ENCODE peak calls at places on chromosomes 12 and 14, in seven cellular contexts. J, T, R, B, D, L and X are unnamed samples.

GRCh38 chr14:99199854-99200653 is 71.9 kb downstream of the BCL11B start:
- DNase-seq in D (peak), T (no peak), B (no peak), L (no peak), R (no peak), J (no peak), X (no peak)

GRCh38 chr12:106302401-106303201 is at the start of gene TCP11L2:
- DNase-seq in D (peak), T (peak), J (peak), L (peak), R (peak), B (peak), X (no peak)

GRCh38 chr12:55049676-55050075 is 29.9 kb downstream of the NEUROD4 start:
- DNase-seq in J (no peak), R (no peak), D (no peak), L (no peak), B (no peak), T (no peak), X (no peak)

GRCh38 chr14:53152627-53152908 is 555 bp downstream of the DDHD1 start:
- DNase-seq in D (no peak), L (no peak), B (no peak), J (no peak), T (no peak), R (no peak), X (no peak)

GRCh38 chr12:105067511-105068031 is 16.7 kb downstream of the ALDH1L2 start:
- DNase-seq in R (no peak), T (no peak), J (peak), L (no peak), B (peak), D (no peak), X (no peak)

GRCh38 chr12:3771853-3772252 is 18.9 kb upstream of the CRACR2A start:
- DNase-seq in L (no peak), R (no peak), J (no peak), T (no peak), D (no peak), B (no peak), X (no peak)

GRCh38 chr12:131287938-131288797 is 334.5 kb downstream of the ADGRD1 start:
- DNase-seq in L (no peak), B (no peak), D (no peak), R (no peak), J (no peak), T (no peak), X (no peak)

GRCh38 chr12:6426882-6427671 is 17.7 kb upstream of the CD27 start:
- DNase-seq in D (no peak), L (peak), B (no peak), R (peak), T (peak), J (no peak), X (peak)

GRCh38 chr14:54737132-54737711 is 165.4 kb downstream of the GCH1 start:
- DNase-seq in B (peak), L (no peak), R (no peak), J (peak), T (peak), D (no peak), X (peak)

GRCh38 chr12:321606-322326 is 59.1 kb upstream of the SLC6A13 start:
- DNase-seq in B (peak), D (peak), L (no peak), J (no peak), T (no peak), R (peak), X (no peak)

GRCh38 chr14:81565441-81566290 is 32.0 kb upstream of the SEL1L start:
- DNase-seq in B (no peak), D (peak), J (no peak), T (no peak), L (no peak), R (peak), X (no peak)

GRCh38 chr12:115210533-115211252 is 526.7 kb upstream of the TBX3 start:
- DNase-seq in B (no peak), J (no peak), R (no peak), T (no peak), L (no peak), D (no peak), X (no peak)

GRCh38 chr14:71361335-71361734 is 454.1 kb downstream of the PCNX1 start:
- DNase-seq in B (peak), T (peak), R (no peak), L (no peak), J (peak), D (no peak), X (no peak)

GRCh38 chr12:124461241-124461673 is 106.2 kb downstream of the NCOR2 start:
- DNase-seq in R (no peak), B (no peak), J (no peak), D (no peak), T (no peak), L (no peak), X (no peak)

GRCh38 chr14:57725399-57726077 is 140.4 kb downstream of the SLC35F4 start:
- DNase-seq in B (peak), J (peak), T (peak), D (no peak), L (no peak), R (no peak), X (peak)

GRCh38 chr14:55115433-55115832 is 13.6 kb upstream of the LGALS3 start:
- DNase-seq in T (no peak), L (no peak), R (no peak), B (no peak), D (no peak), J (no peak), X (no peak)

GRCh38 chr12:70240677-70241076 is 2.6 kb upstream of the CNOT2 start:
- DNase-seq in D (no peak), J (no peak), L (no peak), R (no peak), T (no peak), B (no peak), X (no peak)

GRCh38 chr14:90620540-90621204 is 195.6 kb downstream of the TTC7B start:
- DNase-seq in D (no peak), L (no peak), T (no peak), R (no peak), B (no peak), J (no peak), X (no peak)

GRCh38 chr14:80770114-80770917 is 171.2 kb downstream of the CEP128 start:
- DNase-seq in B (peak), R (no peak), D (no peak), J (no peak), T (no peak), L (no peak), X (no peak)

GRCh38 chr12:62135553-62136200 is 124.5 kb upstream of the USP15 start:
- DNase-seq in T (no peak), B (no peak), R (no peak), D (no peak), L (no peak), J (no peak), X (no peak)

GRCh38 chr14:53509845-53510244 is 356.7 kb upstream of the DDHD1 start:
- DNase-seq in T (no peak), D (no peak), R (no peak), J (no peak), B (no peak), L (no peak), X (no peak)

GRCh38 chr12:58378038-58378437 is 436.7 kb downstream of the ATP23 start:
- DNase-seq in L (no peak), T (no peak), B (peak), R (no peak), J (no peak), D (no peak), X (no peak)

GRCh38 chr12:51960488-51960887 is 9.0 kb downstream of the ACVR1B start:
- DNase-seq in B (no peak), D (no peak), R (no peak), T (no peak), L (no peak), J (no peak), X (no peak)

GRCh38 chr12:88624911-88625310 is 44.6 kb upstream of the KITLG start:
- DNase-seq in B (peak), D (no peak), R (no peak), T (no peak), J (peak), L (no peak), X (no peak)

GRCh38 chr12:89350661-89351488 is 1.4 kb downstream of the DUSP6 start:
- DNase-seq in B (peak), R (no peak), L (no peak), T (no peak), D (no peak), J (peak), X (no peak)

GRCh38 chr12:121388421-121388981 is 11.4 kb upstream of the RNF34 start:
- DNase-seq in L (no peak), D (no peak), B (peak), T (peak), R (no peak), J (peak), X (no peak)

GRCh38 chr14:64423987-64424386 is 35.8 kb downstream of the MTHFD1 start:
- DNase-seq in J (peak), T (no peak), L (no peak), R (no peak), B (peak), D (no peak), X (no peak)

GRCh38 chr14:68249534-68250517 is 430.2 kb downstream of the RAD51B start:
- DNase-seq in R (no peak), B (peak), T (no peak), D (no peak), L (no peak), J (peak), X (no peak)

GRCh38 chr14:64937176-64937820 is 5.2 kb downstream of the GPX2 start:
- DNase-seq in T (no peak), D (no peak), J (no peak), L (no peak), B (no peak), R (no peak), X (no peak)